ENCODE peak calls at places on chromosome 21, in seven cellular contexts. F is NCI-H510A treated with DMSO at 0.1 percent for 48 hours, B is NCI-H446 treated with DMSO at 0.1 percent for 48 hours, K is breast epithelium, O is hepatic stellate cell, M is T-helper 9 cell, V is Calu3. N is an unnamed sample.

GRCh38 chr21:38766987-38767722 is 38.6 kb upstream of the ETS2 start:
- DNase-seq in M (peak; percentile 12), V (peak; percentile 54), B (no peak), F (peak; percentile 88), O (no peak), K (no peak), N (no peak)

GRCh38 chr21:45998871-45999580 is 17.5 kb downstream of the COL6A1 start:
- DNase-seq in O (no peak), M (no peak), F (no peak), B (no peak), K (peak; percentile 47), V (no peak), N (no peak)

GRCh38 chr21:25307489-25307888 is 299.8 kb downstream of the MRPL39 start:
- DNase-seq in V (no peak), B (no peak), K (no peak), O (no peak), F (no peak), M (no peak), N (no peak)

GRCh38 chr21:25550805-25551204 is 56.5 kb downstream of the MRPL39 start:
- DNase-seq in B (no peak), O (no peak), V (no peak), M (no peak), F (no peak), K (no peak), N (no peak)

GRCh38 chr21:46410516-46410915 is 48.2 kb upstream of the DIP2A start:
- DNase-seq in K (no peak), B (no peak), M (no peak), F (no peak), O (no peak), V (no peak), N (no peak)

GRCh38 chr21:39869141-39869818 is 2.0 kb downstream of the PCP4 start:
- DNase-seq in O (no peak), F (no peak), M (no peak), B (no peak), V (no peak), K (no peak), N (no peak)

GRCh38 chr21:31732891-31733520 is 1.1 kb upstream of the SCAF4 start:
- DNase-seq in F (peak; percentile 60), K (no peak), M (no peak), O (peak; percentile 13), V (no peak), B (no peak), N (no peak)

GRCh38 chr21:41766883-41767605 is at the start of gene RIPK4:
- DNase-seq in K (peak; percentile 91), V (peak; percentile 83), M (peak; percentile 43), B (no peak), F (peak; percentile 82), O (peak; percentile 57), N (peak; percentile 52)

GRCh38 chr21:44765231-44766013 is 36.2 kb downstream of the UBE2G2 start:
- DNase-seq in O (no peak), F (peak; percentile 58), B (no peak), M (peak; percentile 40), K (no peak), V (no peak), N (no peak)

GRCh38 chr21:46048926-46049889 is 48.7 kb upstream of the COL6A2 start:
- DNase-seq in V (no peak), K (peak; percentile 69), M (no peak), O (peak; percentile 90), B (no peak), F (no peak), N (no peak)

GRCh38 chr21:45228656-45229240 is 58.9 kb downstream of the POFUT2 start:
- DNase-seq in M (no peak), B (no peak), V (no peak), O (no peak), F (no peak), K (no peak), N (no peak)

GRCh38 chr21:45982256-45982757 is 737 bp downstream of the COL6A1 start:
- DNase-seq in F (no peak), V (no peak), M (no peak), O (no peak), B (no peak), K (peak; percentile 47), N (no peak)

GRCh38 chr21:31409849-31410762 is 66.0 kb upstream of the TIAM1 start:
- DNase-seq in B (no peak), M (no peak), V (no peak), F (no peak), K (no peak), O (no peak), N (no peak)

GRCh38 chr21:18887922-18888602 is 484.5 kb upstream of the TMPRSS15 start:
- DNase-seq in B (no peak), V (no peak), M (no peak), K (no peak), F (no peak), O (no peak), N (no peak)

GRCh38 chr21:41927727-41928409 is 25.9 kb downstream of the C2CD2 start:
- DNase-seq in M (no peak), V (no peak), K (no peak), B (no peak), O (no peak), F (no peak), N (peak; percentile 33)

GRCh38 chr21:31358148-31358547 is 14.1 kb upstream of the TIAM1 start:
- DNase-seq in F (no peak), K (no peak), B (no peak), V (no peak), O (no peak), M (no peak), N (no peak)

GRCh38 chr21:45320261-45320990 is 32.7 kb upstream of the POFUT2 start:
- DNase-seq in M (no peak), V (no peak), K (no peak), F (no peak), B (no peak), O (no peak), N (no peak)

GRCh38 chr21:39317134-39318090 is 4.0 kb upstream of the BRWD1 start:
- DNase-seq in K (no peak), F (no peak), V (no peak), B (no peak), O (no peak), M (no peak), N (peak; percentile 83)

GRCh38 chr21:41798326-41798725 is 31.5 kb upstream of the RIPK4 start:
- DNase-seq in O (no peak), K (peak; percentile 43), V (no peak), M (no peak), F (no peak), B (no peak), N (no peak)

GRCh38 chr21:27423073-27423472 is 456.2 kb upstream of the ADAMTS5 start:
- DNase-seq in K (no peak), V (no peak), B (no peak), O (peak; percentile 52), F (no peak), M (no peak), N (no peak)

N was measured in foreskin melanocyte.